ENCODE peak calls at places on chromosomes 6 and 20, in nine cellular contexts. J is GM20000; Q is left kidney; S is ecto neural progenitor cell; W is fibroblast of mammary gland; M is Karpas-422; B is stimulated activated CD4-positive, alpha-beta T cell treated with anti-CD3 and anti-CD28 coated beads, Interleukin-1b, Interleukin-23, amount 100 ng/mL, for 1 hour; T is PC-3; Y is EH. O is an unnamed sample.

GRCh38 chr6:51753635-51754034 is 333.8 kb downstream of the PKHD1 start:
- DNase-seq in S (peak), W (no peak), B (no peak), Y (no peak), J (peak), M (peak), Q (peak), T (peak), O (no peak)

GRCh38 chr20:33647603-33648395 is 14.3 kb upstream of the C20orf144 start:
- DNase-seq in Q (no peak), J (peak), Y (peak), T (peak), S (no peak), B (no peak), W (peak), M (no peak), O (no peak)

GRCh38 chr20:33576432-33576883 is 85.7 kb upstream of the C20orf144 start:
- DNase-seq in S (no peak), J (no peak), M (peak), B (no peak), Q (no peak), T (no peak), W (no peak), Y (no peak), O (no peak)

GRCh38 chr6:75205776-75206334 is at the start of gene COL12A1:
- DNase-seq in T (peak), Y (peak), M (no peak), S (peak), Q (peak), J (peak), B (no peak), W (peak), O (peak)

GRCh38 chr20:50317116-50317515 is 126.5 kb downstream of the CEBPB start:
- DNase-seq in W (no peak), Q (no peak), M (no peak), B (no peak), J (no peak), S (no peak), Y (no peak), T (no peak), O (no peak)

GRCh38 chr6:112883095-112883494 is 536.0 kb downstream of the RFPL4B start:
- DNase-seq in Q (no peak), W (no peak), M (no peak), B (no peak), J (no peak), T (peak), S (no peak), Y (peak), O (no peak)

GRCh38 chr20:38940644-38941043 is 14.4 kb downstream of the FAM83D start:
- DNase-seq in Y (no peak), J (no peak), W (no peak), T (no peak), Q (no peak), S (no peak), M (no peak), B (no peak), O (no peak)

GRCh38 chr20:36645998-36646397 is at the start of gene SLA2:
- DNase-seq in W (no peak), Q (no peak), M (peak), B (peak), Y (no peak), T (no peak), J (peak), S (no peak), O (no peak)

GRCh38 chr20:11810316-11811130 is 107.2 kb upstream of the BTBD3 start:
- DNase-seq in Y (peak), B (no peak), M (no peak), Q (no peak), S (no peak), W (peak), J (no peak), T (peak), O (peak)

GRCh38 chr20:60266184-60266823 is 308.1 kb downstream of the CDH26 start:
- DNase-seq in B (no peak), W (no peak), J (no peak), Q (no peak), T (no peak), M (peak), Y (no peak), S (no peak), O (no peak)

GRCh38 chr6:155524249-155524651 is 68.6 kb upstream of the NOX3 start:
- DNase-seq in B (no peak), T (peak), M (no peak), S (no peak), J (no peak), Y (peak), Q (no peak), W (peak), O (peak)

GRCh38 chr20:10648651-10649050 is 25.1 kb downstream of the JAG1 start:
- DNase-seq in S (no peak), J (no peak), B (no peak), W (peak), M (no peak), Q (no peak), T (no peak), Y (peak), O (peak)

GRCh38 chr6:119497988-119498727 is 148.6 kb upstream of the MAN1A1 start:
- DNase-seq in W (no peak), J (no peak), M (no peak), B (no peak), Y (no peak), Q (peak), T (no peak), S (no peak), O (no peak)

GRCh38 chr6:35500782-35501181 is 3.9 kb upstream of the TEAD3 start:
- DNase-seq in T (peak), B (no peak), W (peak), M (no peak), Y (peak), S (no peak), Q (peak), J (no peak), O (peak)

GRCh38 chr6:122930252-122931180 is 65.5 kb upstream of the CLVS2 start:
- DNase-seq in Q (no peak), T (no peak), W (no peak), S (no peak), B (no peak), Y (no peak), M (no peak), J (peak), O (no peak)

GRCh38 chr6:30424549-30424948 is 64.8 kb upstream of the HLA-E start:
- DNase-seq in M (no peak), T (no peak), W (no peak), Y (no peak), B (no peak), J (no peak), Q (no peak), S (no peak), O (no peak)

GRCh38 chr6:13360671-13361540 is 32.6 kb upstream of the TBC1D7 start:
- DNase-seq in B (no peak), T (no peak), W (no peak), Y (no peak), M (no peak), J (no peak), S (no peak), Q (no peak), O (no peak)

GRCh38 chr20:21234324-21234723 is 68.8 kb upstream of the XRN2 start:
- DNase-seq in Q (no peak), B (no peak), W (no peak), S (no peak), Y (no peak), J (no peak), M (no peak), T (no peak), O (no peak)

GRCh38 chr6:84546427-84546914 is 217.9 kb downstream of the TBX18 start:
- DNase-seq in S (no peak), W (peak), T (no peak), M (no peak), J (no peak), Y (peak), Q (peak), B (no peak), O (no peak)

GRCh38 chr20:10131612-10132345 is 86.9 kb upstream of the SNAP25 start:
- DNase-seq in W (peak), T (peak), S (no peak), B (no peak), M (no peak), Y (peak), Q (peak), J (no peak), O (peak)

GRCh38 chr6:169556758-169557505 is 144.9 kb downstream of the WDR27 start:
- DNase-seq in Y (no peak), M (peak), J (peak), B (no peak), T (no peak), Q (no peak), S (no peak), W (no peak), O (no peak)

GRCh38 chr6:110629153-110629552 is 152.7 kb upstream of the SLC22A16 start:
- DNase-seq in J (no peak), M (no peak), Q (no peak), W (no peak), T (no peak), Y (no peak), S (no peak), B (no peak), O (no peak)

GRCh38 chr6:138206862-138207261 is 11.4 kb downstream of the PBOV1 start:
- DNase-seq in S (no peak), Y (no peak), Q (no peak), W (no peak), J (no peak), M (no peak), T (no peak), B (no peak), O (no peak)

GRCh38 chr6:148854086-148854485 is 107.3 kb downstream of the UST start:
- DNase-seq in B (no peak), W (peak), Y (no peak), Q (no peak), S (no peak), T (no peak), J (no peak), M (no peak), O (no peak)

GRCh38 chr20:34808583-34808982 is 16.9 kb downstream of the NCOA6 start:
- DNase-seq in Q (no peak), W (no peak), Y (no peak), S (no peak), M (no peak), B (no peak), T (no peak), J (no peak), O (no peak)

GRCh38 chr6:45532626-45533258 is 155.0 kb upstream of the SUPT3H start:
- DNase-seq in S (no peak), B (no peak), M (no peak), Y (peak), W (peak), J (no peak), T (no peak), Q (peak), O (peak)

GRCh38 chr6:36245572-36246031 is 24.3 kb upstream of the PNPLA1 start:
- DNase-seq in S (no peak), Q (peak), J (no peak), M (peak), B (no peak), T (no peak), W (no peak), Y (no peak), O (no peak)

GRCh38 chr6:112618796-112619195 is 271.7 kb downstream of the RFPL4B start:
- DNase-seq in B (no peak), M (peak), J (no peak), T (peak), S (no peak), Y (peak), Q (peak), W (peak), O (peak)

GRCh38 chr6:138657026-138657425 is 116.5 kb upstream of the CCDC28A start:
- DNase-seq in Q (no peak), S (no peak), W (no peak), B (no peak), Y (no peak), J (no peak), M (no peak), T (no peak), O (no peak)

GRCh38 chr20:49372095-49372734 is 94.4 kb upstream of the ZNFX1 start:
- DNase-seq in W (no peak), T (no peak), B (no peak), Q (no peak), S (no peak), J (no peak), M (no peak), Y (no peak), O (no peak)

GRCh38 chr6:43541774-43542471 is 25.0 kb downstream of the POLR1C start:
- DNase-seq in B (no peak), J (peak), T (no peak), Y (no peak), Q (peak), M (no peak), W (no peak), S (no peak), O (no peak)

GRCh38 chr6:50826037-50826761 is 7.5 kb downstream of the TFAP2B start:
- DNase-seq in Q (no peak), S (no peak), T (no peak), B (no peak), J (no peak), M (no peak), W (no peak), Y (no peak), O (no peak)

GRCh38 chr6:133965817-133966360 is 12.9 kb downstream of the TBPL1 start:
- DNase-seq in T (no peak), Y (no peak), J (no peak), M (no peak), W (no peak), Q (no peak), B (no peak), S (no peak), O (no peak)